ENCODE peak calls at places on chromosomes 16 and 17, in nine cellular contexts. Z, D, L, P, G, W, H, Q and T are unnamed samples.

GRCh38 chr17:64622931-64623654 is 39.0 kb downstream of the SMURF2 start:
- DNase-seq in Z (peak; percentile 71), W (peak; percentile 92), D (no peak), Q (peak; percentile 80), L (no peak), H (no peak), G (peak; percentile 47), P (no peak), T (no peak)

GRCh38 chr17:50264263-50265113 is 9.8 kb upstream of the TMEM92 start:
- DNase-seq in G (no peak), H (no peak), D (no peak), P (no peak), Q (no peak), Z (peak; percentile 46), W (peak; percentile 65), L (peak; percentile 35), T (no peak)

GRCh38 chr16:30382398-30383015 is at the start of gene SEPTIN1:
- DNase-seq in Q (no peak), H (no peak), D (no peak), P (peak; percentile 76), W (no peak), G (no peak), Z (no peak), L (no peak), T (peak; percentile 79)

GRCh38 chr17:78127888-78128615 is 503 bp downstream of the TMC6 start:
- DNase-seq in Q (no peak), H (peak; percentile 70), D (no peak), G (no peak), Z (no peak), P (no peak), L (peak; percentile 68), W (no peak), T (peak; percentile 54)

GRCh38 chr16:3740934-3741333 is 23.6 kb upstream of the TRAP1 start:
- DNase-seq in L (no peak), P (no peak), W (no peak), G (no peak), D (no peak), Q (no peak), Z (no peak), H (peak; percentile 7), T (no peak)

GRCh38 chr17:45948881-45949624 is 50.0 kb upstream of the STH start:
- DNase-seq in W (peak; percentile 61), Q (peak; percentile 43), Z (peak; percentile 52), H (peak; percentile 78), G (peak; percentile 4), D (peak; percentile 8), L (peak; percentile 86), P (peak; percentile 76), T (peak; percentile 73)

GRCh38 chr17:45782889-45783592 is 1.1 kb upstream of the CRHR1 start:
- DNase-seq in L (peak; percentile 65), D (no peak), W (no peak), P (no peak), G (no peak), Z (no peak), Q (no peak), H (no peak), T (no peak)

GRCh38 chr17:60904582-60904981 is 226.9 kb downstream of the BCAS3 start:
- DNase-seq in Z (no peak), G (no peak), W (no peak), H (no peak), D (no peak), L (no peak), Q (no peak), P (no peak), T (no peak)

GRCh38 chr17:64466019-64466735 is 17.3 kb downstream of the MILR1 start:
- DNase-seq in P (no peak), W (no peak), Z (no peak), H (no peak), Q (no peak), G (no peak), D (no peak), L (no peak), T (no peak)

GRCh38 chr16:64983983-64984382 is 137.9 kb downstream of the CDH11 start:
- DNase-seq in P (no peak), Q (no peak), H (no peak), D (peak; percentile 18), G (no peak), L (peak; percentile 87), Z (peak; percentile 86), W (peak; percentile 86), T (no peak)

GRCh38 chr17:48463531-48463930 is 33.5 kb upstream of the SKAP1 start:
- DNase-seq in H (no peak), G (no peak), D (no peak), Z (no peak), P (no peak), W (no peak), L (no peak), Q (no peak), T (no peak)

GRCh38 chr16:51538707-51539604 is 387.9 kb upstream of the SALL1 start:
- DNase-seq in L (no peak), W (peak; percentile 94), H (no peak), Q (no peak), Z (peak; percentile 80), P (no peak), D (no peak), G (peak; percentile 64), T (no peak)

DNA sequence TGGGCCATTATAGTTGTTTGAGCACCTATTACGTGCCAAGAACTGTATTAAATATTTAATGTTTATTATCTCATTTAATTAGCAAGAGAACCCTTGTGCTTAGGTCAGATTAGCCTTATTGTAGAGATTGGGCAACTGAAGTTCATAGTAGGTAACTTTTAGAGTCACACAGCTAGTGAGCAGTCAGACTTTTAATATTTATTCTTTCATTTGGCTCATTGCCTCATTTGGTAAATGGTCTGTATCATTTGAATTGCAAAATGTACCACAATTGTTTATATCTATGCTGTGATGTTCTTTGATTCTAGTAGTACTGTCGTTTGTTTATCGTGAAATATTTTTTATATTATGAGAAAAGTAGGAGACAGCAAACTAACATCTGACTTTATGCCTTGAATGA is 7.6 kb downstream of the CLTC start:
- DNase-seq in W (no peak), L (no peak), Q (no peak), P (no peak), G (no peak), D (no peak), H (no peak), Z (no peak), T (no peak)
- H3K4me3 ChIP-seq in W (no peak overlapping the region), L (no peak overlapping the region), Q (no peak overlapping the region), P (no peak overlapping the region), G (no peak overlapping the region), D (no peak overlapping the region), H (no peak overlapping the region), Z (no peak overlapping the region), T (no peak overlapping the region)

GRCh38 chr16:27368358-27368722 is 33.6 kb upstream of the IL21R start:
- DNase-seq in Q (no peak), D (no peak), W (no peak), H (no peak), L (no peak), G (no peak), P (no peak), Z (no peak), T (no peak)
- TF ChIP-seq CTCF in Q (no peak), D (no peak), W (no peak), H (peak; percentile 6), L (no peak), G (no peak), P (no peak), Z (no peak), T (no peak)

GRCh38 chr16:49431040-49431439 is 57.4 kb downstream of the C16orf78 start:
- DNase-seq in Z (no peak), W (no peak), G (no peak), L (no peak), H (no peak), D (no peak), P (no peak), Q (no peak), T (no peak)

GRCh38 chr16:49427771-49428170 is 54.2 kb downstream of the C16orf78 start:
- DNase-seq in G (no peak), H (no peak), W (no peak), Q (no peak), Z (no peak), L (no peak), D (no peak), P (no peak), T (no peak)

GRCh38 chr16:49434733-49435132 is 61.1 kb downstream of the C16orf78 start:
- DNase-seq in P (no peak), H (no peak), Q (no peak), L (no peak), D (no peak), G (no peak), W (no peak), Z (no peak), T (no peak)

GRCh38 chr16:49428808-49429207 is 55.2 kb downstream of the C16orf78 start:
- DNase-seq in Z (no peak), Q (no peak), P (no peak), H (no peak), G (no peak), L (no peak), D (no peak), W (no peak), T (no peak)

GRCh38 chr16:49431591-49432290 is 58.1 kb downstream of the C16orf78 start:
- DNase-seq in H (no peak), L (no peak), Z (no peak), G (no peak), D (no peak), Q (no peak), P (no peak), W (no peak), T (no peak)
- H3K27me3 ChIP-seq in H (no peaks in the 10 kb centered on the region), L (peaks cover 3% of the 10 kb centered on the region), Z (no peaks in the 10 kb centered on the region), G (no peaks in the 10 kb centered on the region), D (no peaks in the 10 kb centered on the region), Q (peaks cover 26% of the 10 kb centered on the region), P (no peaks in the 10 kb centered on the region), W (no peaks in the 10 kb centered on the region), T (peaks cover 1% of the 10 kb centered on the region)

GRCh38 chr16:68015681-68016080 is at the start of gene DPEP2NB:
- DNase-seq in G (no peak), Z (no peak), D (no peak), L (no peak), W (no peak), P (no peak), Q (no peak), H (no peak), T (no peak)
- H3K4me3 ChIP-seq in G (no peak within 1 kb of the TSS), Z (no peak within 1 kb of the TSS), D (no peak within 1 kb of the TSS), L (no peak within 1 kb of the TSS), W (no peak within 1 kb of the TSS), P (no peak within 1 kb of the TSS), Q (no peak within 1 kb of the TSS), H (no peak within 1 kb of the TSS), T (no peak within 1 kb of the TSS)